ENCODE peak calls at places on chromosomes 3 and 15, in nine cellular contexts. K is myocyte; L is DMS53; Y is endothelial cell of umbilical vein; V is hippocampal formation; G is activated naive CD8-positive, alpha-beta T cell treated with anti-CD3 and anti-CD28 coated beads, Interleukin-2, amount 50 U/mL, for 24 hours; E is RWPE1; N is NCI-H460; I is EL. F is an unnamed sample.

GRCh38 chr15:65512807-65513416 is 4.6 kb downstream of the DPP8 start:
- DNase-seq in V (peak), L (no peak), Y (peak), N (no peak), E (no peak), K (peak), I (no peak), G (no peak), F (no peak)

GRCh38 chr3:156471431-156471830 is 83.5 kb downstream of the SSR3 start:
- DNase-seq in G (no peak), K (no peak), N (no peak), E (no peak), Y (peak), I (no peak), L (no peak), V (no peak), F (no peak)

GRCh38 chr3:47912006-47912504 is 104.2 kb downstream of the MAP4 start:
- DNase-seq in V (no peak), N (no peak), Y (no peak), G (no peak), L (no peak), E (no peak), I (peak), K (no peak), F (no peak)

GRCh38 chr3:153242900-153243299 is 80.9 kb downstream of the RAP2B start:
- DNase-seq in L (no peak), E (no peak), G (no peak), Y (no peak), K (no peak), N (no peak), I (no peak), V (no peak), F (no peak)

GRCh38 chr15:75348563-75349350 is 1.9 kb downstream of the NEIL1 start:
- DNase-seq in V (no peak), I (no peak), Y (peak), E (no peak), L (peak), K (peak), N (no peak), G (no peak), F (no peak)

GRCh38 chr15:67059127-67059553 is 6.3 kb upstream of the SMAD3 start:
- DNase-seq in E (no peak), G (no peak), K (no peak), I (no peak), Y (no peak), L (no peak), N (no peak), V (no peak), F (no peak)

GRCh38 chr15:63255485-63255990 is 21.9 kb upstream of the APH1B start:
- DNase-seq in Y (no peak), I (no peak), L (no peak), G (no peak), K (no peak), V (no peak), N (no peak), E (no peak), F (no peak)

GRCh38 chr15:39273805-39274411 is 307.0 kb upstream of the THBS1 start:
- DNase-seq in K (peak), I (peak), V (no peak), Y (peak), L (peak), E (no peak), G (no peak), N (no peak), F (no peak)

GRCh38 chr3:127403795-127404194 is 115.9 kb upstream of the PRR20G start:
- DNase-seq in Y (no peak), I (no peak), G (no peak), L (no peak), E (no peak), V (no peak), K (no peak), N (no peak), F (no peak)

GRCh38 chr3:56874269-56874668 is 72.5 kb upstream of the ARHGEF3 start:
- DNase-seq in E (no peak), G (no peak), I (no peak), Y (no peak), V (no peak), N (no peak), K (no peak), L (no peak), F (no peak)

GRCh38 chr3:98900265-98901031 is 1.0 kb downstream of the DCBLD2 start:
- DNase-seq in E (no peak), N (no peak), Y (peak), I (no peak), G (no peak), V (no peak), K (no peak), L (no peak), F (no peak)

GRCh38 chr3:157532529-157533297 is 29.5 kb upstream of the VEPH1 start:
- DNase-seq in K (peak), N (peak), L (peak), Y (peak), I (peak), G (no peak), V (no peak), E (peak), F (peak)

GRCh38 chr15:41010335-41010734 is 57.1 kb downstream of the CHAC1 start:
- DNase-seq in N (no peak), L (no peak), G (no peak), V (no peak), I (no peak), K (no peak), Y (no peak), E (no peak), F (no peak)

GRCh38 chr3:143337387-143337786 is 217.8 kb downstream of the CHST2 start:
- DNase-seq in Y (no peak), G (no peak), E (no peak), N (no peak), V (no peak), K (peak), L (no peak), I (no peak), F (no peak)

GRCh38 chr15:68783226-68784054 is 37.3 kb downstream of the ANP32A start:
- DNase-seq in L (peak), K (no peak), G (peak), E (peak), I (no peak), V (no peak), Y (peak), N (peak), F (peak)

GRCh38 chr15:94036156-94036555 is 195.2 kb upstream of the MCTP2 start:
- DNase-seq in G (no peak), N (no peak), E (no peak), I (peak), V (no peak), K (no peak), Y (no peak), L (no peak), F (no peak)

GRCh38 chr3:36796896-36797295 is 32.5 kb upstream of the DCLK3 start:
- DNase-seq in E (no peak), I (peak), L (peak), V (no peak), Y (no peak), G (no peak), K (peak), N (no peak), F (no peak)

GRCh38 chr15:89777821-89778380 is 1.8 kb downstream of the MESP2 start:
- DNase-seq in I (no peak), Y (no peak), G (no peak), N (no peak), L (no peak), E (no peak), V (no peak), K (no peak), F (no peak)